ENCODE peak calls at places on chromosomes 16 and 17, in ten cellular contexts. One of them, this sample, is unnamed.

GRCh38 chr16:35188288-35189155 is 1729.1 kb downstream of the TP53TG3F start:
- DNase-seq in ureter: no peak
- DNase-seq in stimulated activated CD8-positive, alpha-beta memory T cell treated with anti-CD3 and anti-CD28 coated beads, Interleukin-4, amount 100 ng/mL, for 4 hours: no peak
- DNase-seq in NCI-H2081: no peak
- DNase-seq in COLO829: peak
- DNase-seq in AG09309: no peak
- DNase-seq in lower lobe of right lung: peak
- DNase-seq in NCI-H1417: no peak
- DNase-seq in lower leg skin: peak
- DNase-seq in T1000: no peak
- DNase-seq in this sample: peak

GRCh38 chr16:87948119-87948545 is 3.1 kb upstream of the BANP start:
- DNase-seq in NCI-H1417: no peak
- DNase-seq in NCI-H2081: no peak
- DNase-seq in COLO829: no peak
- DNase-seq in ureter: no peak
- DNase-seq in lower lobe of right lung: no peak
- DNase-seq in T1000: no peak
- DNase-seq in stimulated activated CD8-positive, alpha-beta memory T cell treated with anti-CD3 and anti-CD28 coated beads, Interleukin-4, amount 100 ng/mL, for 4 hours: no peak
- DNase-seq in lower leg skin: no peak
- DNase-seq in AG09309: no peak
- DNase-seq in this sample: no peak

GRCh38 chr16:20879175-20880053 is 20.7 kb downstream of the DCUN1D3 start:
- DNase-seq in NCI-H2081: no peak
- DNase-seq in COLO829: no peak
- DNase-seq in ureter: no peak
- DNase-seq in lower lobe of right lung: no peak
- DNase-seq in AG09309: no peak
- DNase-seq in T1000: no peak
- DNase-seq in NCI-H1417: no peak
- DNase-seq in stimulated activated CD8-positive, alpha-beta memory T cell treated with anti-CD3 and anti-CD28 coated beads, Interleukin-4, amount 100 ng/mL, for 4 hours: no peak
- DNase-seq in lower leg skin: no peak
- DNase-seq in this sample: peak

GRCh38 chr17:1173456-1174370 is 6.1 kb downstream of the ABR start:
- DNase-seq in lower leg skin: no peak
- DNase-seq in stimulated activated CD8-positive, alpha-beta memory T cell treated with anti-CD3 and anti-CD28 coated beads, Interleukin-4, amount 100 ng/mL, for 4 hours: no peak
- DNase-seq in NCI-H1417: no peak
- DNase-seq in NCI-H2081: no peak
- DNase-seq in COLO829: no peak
- DNase-seq in AG09309: no peak
- DNase-seq in lower lobe of right lung: no peak
- DNase-seq in ureter: no peak
- DNase-seq in T1000: no peak
- DNase-seq in this sample: no peak

GRCh38 chr16:4358831-4359561 is 7.9 kb upstream of the PAM16 start:
- DNase-seq in NCI-H1417: no peak
- DNase-seq in ureter: no peak
- DNase-seq in stimulated activated CD8-positive, alpha-beta memory T cell treated with anti-CD3 and anti-CD28 coated beads, Interleukin-4, amount 100 ng/mL, for 4 hours: peak
- DNase-seq in lower lobe of right lung: peak
- DNase-seq in NCI-H2081: no peak
- DNase-seq in COLO829: no peak
- DNase-seq in AG09309: no peak
- DNase-seq in T1000: peak
- DNase-seq in lower leg skin: peak
- DNase-seq in this sample: peak

GRCh38 chr17:50972579-50972978 is 106.4 kb upstream of the TOB1 start:
- DNase-seq in ureter: no peak
- DNase-seq in lower lobe of right lung: no peak
- DNase-seq in lower leg skin: no peak
- DNase-seq in AG09309: no peak
- DNase-seq in NCI-H1417: peak
- DNase-seq in NCI-H2081: no peak
- DNase-seq in T1000: no peak
- DNase-seq in stimulated activated CD8-positive, alpha-beta memory T cell treated with anti-CD3 and anti-CD28 coated beads, Interleukin-4, amount 100 ng/mL, for 4 hours: no peak
- DNase-seq in COLO829: no peak
- DNase-seq in this sample: no peak

GRCh38 chr16:75048051-75048450 is 49.2 kb downstream of the ZNRF1 start:
- DNase-seq in stimulated activated CD8-positive, alpha-beta memory T cell treated with anti-CD3 and anti-CD28 coated beads, Interleukin-4, amount 100 ng/mL, for 4 hours: no peak
- DNase-seq in AG09309: no peak
- DNase-seq in lower lobe of right lung: no peak
- DNase-seq in NCI-H1417: no peak
- DNase-seq in NCI-H2081: no peak
- DNase-seq in COLO829: no peak
- DNase-seq in lower leg skin: peak
- DNase-seq in T1000: no peak
- DNase-seq in ureter: no peak
- DNase-seq in this sample: no peak

GRCh38 chr16:2966803-2967184 is 2.4 kb upstream of the PAQR4 start:
- DNase-seq in NCI-H2081: no peak
- DNase-seq in lower leg skin: no peak
- DNase-seq in NCI-H1417: no peak
- DNase-seq in lower lobe of right lung: peak
- DNase-seq in COLO829: no peak
- DNase-seq in T1000: no peak
- DNase-seq in ureter: no peak
- DNase-seq in AG09309: no peak
- DNase-seq in stimulated activated CD8-positive, alpha-beta memory T cell treated with anti-CD3 and anti-CD28 coated beads, Interleukin-4, amount 100 ng/mL, for 4 hours: no peak
- DNase-seq in this sample: no peak

GRCh38 chr16:75466760-75467159 is 2.3 kb upstream of the TMEM170A start:
- DNase-seq in AG09309: no peak
- DNase-seq in stimulated activated CD8-positive, alpha-beta memory T cell treated with anti-CD3 and anti-CD28 coated beads, Interleukin-4, amount 100 ng/mL, for 4 hours: no peak
- DNase-seq in T1000: no peak
- DNase-seq in NCI-H1417: no peak
- DNase-seq in ureter: no peak
- DNase-seq in lower leg skin: peak
- DNase-seq in lower lobe of right lung: no peak
- DNase-seq in COLO829: no peak
- DNase-seq in NCI-H2081: no peak
- DNase-seq in this sample: no peak

GRCh38 chr17:1880851-1881630 is 51.2 kb downstream of the RPA1 start:
- DNase-seq in COLO829: peak
- DNase-seq in T1000: no peak
- DNase-seq in stimulated activated CD8-positive, alpha-beta memory T cell treated with anti-CD3 and anti-CD28 coated beads, Interleukin-4, amount 100 ng/mL, for 4 hours: no peak
- DNase-seq in ureter: no peak
- DNase-seq in lower lobe of right lung: no peak
- DNase-seq in lower leg skin: no peak
- DNase-seq in NCI-H2081: no peak
- DNase-seq in AG09309: no peak
- DNase-seq in NCI-H1417: no peak
- DNase-seq in this sample: no peak

GRCh38 chr16:6232060-6232459 is 1100.6 kb upstream of the RBFOX1 start:
- DNase-seq in stimulated activated CD8-positive, alpha-beta memory T cell treated with anti-CD3 and anti-CD28 coated beads, Interleukin-4, amount 100 ng/mL, for 4 hours: no peak
- DNase-seq in lower leg skin: no peak
- DNase-seq in T1000: no peak
- DNase-seq in NCI-H2081: no peak
- DNase-seq in lower lobe of right lung: no peak
- DNase-seq in AG09309: no peak
- DNase-seq in COLO829: no peak
- DNase-seq in ureter: no peak
- DNase-seq in NCI-H1417: no peak
- DNase-seq in this sample: no peak

GRCh38 chr16:12344577-12345343 is 368.2 kb downstream of the SNX29 start:
- DNase-seq in NCI-H1417: no peak
- DNase-seq in stimulated activated CD8-positive, alpha-beta memory T cell treated with anti-CD3 and anti-CD28 coated beads, Interleukin-4, amount 100 ng/mL, for 4 hours: no peak
- DNase-seq in ureter: no peak
- DNase-seq in lower lobe of right lung: no peak
- DNase-seq in COLO829: no peak
- DNase-seq in lower leg skin: no peak
- DNase-seq in T1000: no peak
- DNase-seq in NCI-H2081: no peak
- DNase-seq in AG09309: no peak
- DNase-seq in this sample: no peak

GRCh38 chr16:83830769-83831450 is 23.1 kb downstream of the HSBP1 start:
- DNase-seq in AG09309: no peak
- DNase-seq in lower lobe of right lung: no peak
- DNase-seq in lower leg skin: peak
- DNase-seq in T1000: no peak
- DNase-seq in COLO829: no peak
- DNase-seq in stimulated activated CD8-positive, alpha-beta memory T cell treated with anti-CD3 and anti-CD28 coated beads, Interleukin-4, amount 100 ng/mL, for 4 hours: no peak
- DNase-seq in NCI-H2081: no peak
- DNase-seq in ureter: no peak
- DNase-seq in NCI-H1417: no peak
- DNase-seq in this sample: no peak

GRCh38 chr17:3647769-3648540 is 11.4 kb downstream of the CTNS start:
- DNase-seq in T1000: peak
- DNase-seq in ureter: peak
- DNase-seq in COLO829: peak
- DNase-seq in stimulated activated CD8-positive, alpha-beta memory T cell treated with anti-CD3 and anti-CD28 coated beads, Interleukin-4, amount 100 ng/mL, for 4 hours: no peak
- DNase-seq in lower leg skin: no peak
- DNase-seq in NCI-H1417: peak
- DNase-seq in NCI-H2081: no peak
- DNase-seq in lower lobe of right lung: no peak
- DNase-seq in AG09309: no peak
- DNase-seq in this sample: peak

GRCh38 chr16:67246081-67246944 is 968 bp downstream of the FHOD1 start:
- DNase-seq in NCI-H2081: peak
- DNase-seq in lower lobe of right lung: peak
- DNase-seq in COLO829: no peak
- DNase-seq in stimulated activated CD8-positive, alpha-beta memory T cell treated with anti-CD3 and anti-CD28 coated beads, Interleukin-4, amount 100 ng/mL, for 4 hours: peak
- DNase-seq in ureter: peak
- DNase-seq in AG09309: peak
- DNase-seq in NCI-H1417: peak
- DNase-seq in T1000: peak
- DNase-seq in lower leg skin: peak
- DNase-seq in this sample: peak

GRCh38 chr16:75792781-75793180 is 66.5 kb upstream of the CPHXL start:
- DNase-seq in NCI-H2081: no peak
- DNase-seq in NCI-H1417: no peak
- DNase-seq in T1000: no peak
- DNase-seq in stimulated activated CD8-positive, alpha-beta memory T cell treated with anti-CD3 and anti-CD28 coated beads, Interleukin-4, amount 100 ng/mL, for 4 hours: no peak
- DNase-seq in ureter: no peak
- DNase-seq in lower lobe of right lung: no peak
- DNase-seq in AG09309: no peak
- DNase-seq in lower leg skin: no peak
- DNase-seq in COLO829: no peak
- DNase-seq in this sample: no peak

GRCh38 chr17:72518810-72519597 is 398.2 kb downstream of the SOX9 start:
- DNase-seq in T1000: no peak
- DNase-seq in ureter: no peak
- DNase-seq in NCI-H2081: peak
- DNase-seq in stimulated activated CD8-positive, alpha-beta memory T cell treated with anti-CD3 and anti-CD28 coated beads, Interleukin-4, amount 100 ng/mL, for 4 hours: no peak
- DNase-seq in AG09309: no peak
- DNase-seq in lower leg skin: no peak
- DNase-seq in lower lobe of right lung: no peak
- DNase-seq in NCI-H1417: peak
- DNase-seq in COLO829: no peak
- DNase-seq in this sample: no peak

GRCh38 chr16:28167221-28167620 is 44.5 kb downstream of the XPO6 start:
- DNase-seq in NCI-H2081: no peak
- DNase-seq in stimulated activated CD8-positive, alpha-beta memory T cell treated with anti-CD3 and anti-CD28 coated beads, Interleukin-4, amount 100 ng/mL, for 4 hours: no peak
- DNase-seq in COLO829: no peak
- DNase-seq in NCI-H1417: no peak
- DNase-seq in T1000: no peak
- DNase-seq in lower lobe of right lung: no peak
- DNase-seq in ureter: no peak
- DNase-seq in lower leg skin: no peak
- DNase-seq in AG09309: no peak
- DNase-seq in this sample: peak

GRCh38 chr17:34713687-34714086 is 134.3 kb downstream of the TMEM132E start:
- DNase-seq in COLO829: no peak
- DNase-seq in AG09309: no peak
- DNase-seq in ureter: peak
- DNase-seq in lower leg skin: peak
- DNase-seq in stimulated activated CD8-positive, alpha-beta memory T cell treated with anti-CD3 and anti-CD28 coated beads, Interleukin-4, amount 100 ng/mL, for 4 hours: no peak
- DNase-seq in NCI-H1417: no peak
- DNase-seq in NCI-H2081: no peak
- DNase-seq in lower lobe of right lung: no peak
- DNase-seq in T1000: no peak
- DNase-seq in this sample: no peak

GRCh38 chr16:86991679-86992078 is 325.5 kb downstream of the C16orf95 start:
- DNase-seq in T1000: no peak
- DNase-seq in AG09309: no peak
- DNase-seq in lower leg skin: no peak
- DNase-seq in NCI-H1417: no peak
- DNase-seq in ureter: no peak
- DNase-seq in stimulated activated CD8-positive, alpha-beta memory T cell treated with anti-CD3 and anti-CD28 coated beads, Interleukin-4, amount 100 ng/mL, for 4 hours: no peak
- DNase-seq in NCI-H2081: no peak
- DNase-seq in COLO829: no peak
- DNase-seq in lower lobe of right lung: no peak
- DNase-seq in this sample: no peak

GRCh38 chr17:73155410-73156165 is 9.2 kb upstream of the SSTR2 start:
- DNase-seq in NCI-H2081: peak
- DNase-seq in stimulated activated CD8-positive, alpha-beta memory T cell treated with anti-CD3 and anti-CD28 coated beads, Interleukin-4, amount 100 ng/mL, for 4 hours: no peak
- DNase-seq in AG09309: no peak
- DNase-seq in COLO829: no peak
- DNase-seq in NCI-H1417: no peak
- DNase-seq in T1000: no peak
- DNase-seq in lower lobe of right lung: no peak
- DNase-seq in ureter: no peak
- DNase-seq in lower leg skin: no peak
- DNase-seq in this sample: no peak

GRCh38 chr16:83676056-83676455 is 131.7 kb upstream of the HSBP1 start:
- DNase-seq in T1000: no peak
- DNase-seq in NCI-H1417: no peak
- DNase-seq in stimulated activated CD8-positive, alpha-beta memory T cell treated with anti-CD3 and anti-CD28 coated beads, Interleukin-4, amount 100 ng/mL, for 4 hours: no peak
- DNase-seq in COLO829: no peak
- DNase-seq in AG09309: no peak
- DNase-seq in ureter: no peak
- DNase-seq in lower lobe of right lung: no peak
- DNase-seq in lower leg skin: peak
- DNase-seq in NCI-H2081: no peak
- DNase-seq in this sample: no peak

GRCh38 chr17:76519667-76520066 is 17.8 kb downstream of the CYGB start:
- DNase-seq in stimulated activated CD8-positive, alpha-beta memory T cell treated with anti-CD3 and anti-CD28 coated beads, Interleukin-4, amount 100 ng/mL, for 4 hours: no peak
- DNase-seq in AG09309: no peak
- DNase-seq in lower lobe of right lung: no peak
- DNase-seq in T1000: no peak
- DNase-seq in lower leg skin: no peak
- DNase-seq in COLO829: no peak
- DNase-seq in ureter: no peak
- DNase-seq in NCI-H2081: no peak
- DNase-seq in NCI-H1417: no peak
- DNase-seq in this sample: no peak

GRCh38 chr16:22402191-22402590 is 27.8 kb upstream of the CDR2 start:
- DNase-seq in lower lobe of right lung: no peak
- DNase-seq in stimulated activated CD8-positive, alpha-beta memory T cell treated with anti-CD3 and anti-CD28 coated beads, Interleukin-4, amount 100 ng/mL, for 4 hours: no peak
- DNase-seq in T1000: no peak
- DNase-seq in ureter: no peak
- DNase-seq in NCI-H2081: no peak
- DNase-seq in lower leg skin: no peak
- DNase-seq in COLO829: peak
- DNase-seq in NCI-H1417: no peak
- DNase-seq in AG09309: no peak
- DNase-seq in this sample: no peak

GRCh38 chr16:17313085-17313611 is 157.6 kb downstream of the XYLT1 start:
- DNase-seq in ureter: peak
- DNase-seq in stimulated activated CD8-positive, alpha-beta memory T cell treated with anti-CD3 and anti-CD28 coated beads, Interleukin-4, amount 100 ng/mL, for 4 hours: no peak
- DNase-seq in COLO829: peak
- DNase-seq in lower leg skin: no peak
- DNase-seq in AG09309: no peak
- DNase-seq in NCI-H1417: no peak
- DNase-seq in T1000: no peak
- DNase-seq in NCI-H2081: no peak
- DNase-seq in lower lobe of right lung: no peak
- DNase-seq in this sample: peak

GRCh38 chr17:41642252-41643156 is 18.1 kb upstream of the KRT17 start:
- DNase-seq in T1000: no peak
- DNase-seq in stimulated activated CD8-positive, alpha-beta memory T cell treated with anti-CD3 and anti-CD28 coated beads, Interleukin-4, amount 100 ng/mL, for 4 hours: no peak
- DNase-seq in lower leg skin: no peak
- DNase-seq in ureter: no peak
- DNase-seq in lower lobe of right lung: no peak
- DNase-seq in NCI-H2081: no peak
- DNase-seq in COLO829: no peak
- DNase-seq in NCI-H1417: no peak
- DNase-seq in AG09309: no peak
- DNase-seq in this sample: no peak

GRCh38 chr16:50585331-50585776 is 37.2 kb downstream of the NKD1 start:
- DNase-seq in lower leg skin: peak
- DNase-seq in AG09309: no peak
- DNase-seq in T1000: no peak
- DNase-seq in NCI-H2081: no peak
- DNase-seq in NCI-H1417: no peak
- DNase-seq in COLO829: no peak
- DNase-seq in ureter: peak
- DNase-seq in lower lobe of right lung: peak
- DNase-seq in stimulated activated CD8-positive, alpha-beta memory T cell treated with anti-CD3 and anti-CD28 coated beads, Interleukin-4, amount 100 ng/mL, for 4 hours: no peak
- DNase-seq in this sample: no peak